ENCODE peak calls at places on chromosome 22, in four cellular contexts. J is K562, N is HL-60, Y is GM12878. F is an unnamed sample.

GRCh38 chr22:35301370-35301874 is 1.7 kb downstream of the TOM1 start:
- DNase-seq in J (peak), N (peak), Y (no peak), F (no peak)

GRCh38 chr22:21680830-21681565 is 15.2 kb downstream of the PPIL2 start:
- DNase-seq in J (no peak), N (no peak), Y (no peak), F (no peak)

GRCh38 chr22:47658182-47658581 is 895.7 kb downstream of the TBC1D22A start:
- DNase-seq in N (no peak), J (no peak), Y (no peak), F (no peak)

GRCh38 chr22:20010307-20011122 is 6.1 kb downstream of the ARVCF start:
- DNase-seq in Y (no peak), N (no peak), J (peak), F (no peak)

GRCh38 chr22:20863356-20863755 is 4.5 kb downstream of the SNAP29 start:
- DNase-seq in N (peak), Y (no peak), J (peak), F (no peak)

GRCh38 chr22:20574920-20575353 is 67.5 kb downstream of the MED15 start:
- DNase-seq in Y (no peak), N (no peak), J (no peak), F (no peak)

GRCh38 chr22:28771195-28771791 is 1.2 kb upstream of the CCDC117 start:
- DNase-seq in Y (no peak), J (no peak), N (no peak), F (no peak)

GRCh38 chr22:44573451-44573850 is 75.4 kb upstream of the RTL6 start:
- DNase-seq in Y (no peak), N (no peak), J (no peak), F (no peak)

GRCh38 chr22:24521791-24522245 is 26.7 kb downstream of the UPB1 start:
- DNase-seq in J (peak), Y (no peak), N (peak), F (no peak)

GRCh38 chr22:43670545-43670944 is 141.6 kb downstream of the EFCAB6 start:
- DNase-seq in J (no peak), Y (no peak), N (no peak), F (no peak)

GRCh38 chr22:30574095-30574981 is at the start of gene GAL3ST1:
- DNase-seq in Y (no peak), J (no peak), N (no peak), F (no peak)

GRCh38 chr22:27133951-27134664 is 476.7 kb downstream of the MIAT start:
- DNase-seq in N (peak), J (peak), Y (no peak), F (peak)

GRCh38 chr22:37633082-37633692 is 6.3 kb upstream of the SH3BP1 start:
- DNase-seq in N (no peak), J (no peak), Y (peak), F (peak)

GRCh38 chr22:26229910-26230309 is 60.6 kb downstream of the SEZ6L start:
- DNase-seq in J (no peak), Y (no peak), N (no peak), F (no peak)

GRCh38 chr22:37979782-37980181 is 4.6 kb downstream of the SOX10 start:
- DNase-seq in J (no peak), N (no peak), Y (no peak), F (no peak)

GRCh38 chr22:23137905-23138520 is 3.8 kb downstream of the RSPH14 start:
- DNase-seq in N (peak), J (peak), Y (peak), F (no peak)

GRCh38 chr22:27986459-27986858 is 67.4 kb upstream of the PITPNB start:
- DNase-seq in Y (no peak), N (no peak), J (no peak), F (no peak)

GRCh38 chr22:44425356-44425755 is 72.7 kb downstream of the RTL6 start:
- DNase-seq in N (no peak), Y (no peak), J (no peak), F (no peak)

GRCh38 chr22:42171946-42172345 is 41.3 kb upstream of the CYP2D6 start:
- DNase-seq in Y (no peak), J (no peak), N (no peak), F (no peak)

GRCh38 chr22:37759281-37759680 is 48.5 kb upstream of the GCAT start:
- DNase-seq in N (no peak), Y (no peak), J (no peak), F (no peak)

GRCh38 chr22:40855960-40856512 is 403 bp downstream of the ST13 start:
- DNase-seq in Y (no peak), N (peak), J (peak), F (peak)
- TF ChIP-seq POLR2AphosphoS5 in Y (no peak), N (no peak), J (no peak), F (no peak)

GRCh38 chr22:17436981-17437410 is 67.7 kb downstream of the CECR2 start:
- DNase-seq in Y (no peak), N (no peak), J (no peak), F (no peak)
- TF ChIP-seq SPI1 in Y (no peak), N (no peak), J (no peak), F (no peak)

DNA sequence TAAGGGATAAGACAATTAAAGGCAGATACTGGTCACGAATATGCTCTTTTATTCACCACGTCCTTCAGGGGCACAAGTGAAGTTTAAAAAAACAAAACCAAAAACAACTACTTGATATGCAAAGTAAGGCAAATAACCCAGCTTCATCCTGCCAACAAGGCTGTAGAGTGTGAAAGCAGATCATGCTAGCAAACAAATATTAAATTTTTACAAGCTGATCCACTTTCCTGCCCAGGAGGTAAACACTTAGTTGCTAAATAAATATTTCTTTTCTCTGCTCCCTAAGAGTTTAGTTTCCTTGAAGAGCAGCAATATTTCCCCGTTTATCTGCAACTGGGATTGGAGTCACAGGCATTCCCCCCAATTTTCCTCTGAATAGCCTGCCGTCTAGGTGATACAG is 300.2 kb downstream of the LARGE1 start:
- DNase-seq in N (no peak), J (no peak), Y (no peak), F (no peak)
- TF ChIP-seq POLR2AphosphoS5 in N (no peak), J (no peak), Y (no peak), F (no peak)

DNA sequence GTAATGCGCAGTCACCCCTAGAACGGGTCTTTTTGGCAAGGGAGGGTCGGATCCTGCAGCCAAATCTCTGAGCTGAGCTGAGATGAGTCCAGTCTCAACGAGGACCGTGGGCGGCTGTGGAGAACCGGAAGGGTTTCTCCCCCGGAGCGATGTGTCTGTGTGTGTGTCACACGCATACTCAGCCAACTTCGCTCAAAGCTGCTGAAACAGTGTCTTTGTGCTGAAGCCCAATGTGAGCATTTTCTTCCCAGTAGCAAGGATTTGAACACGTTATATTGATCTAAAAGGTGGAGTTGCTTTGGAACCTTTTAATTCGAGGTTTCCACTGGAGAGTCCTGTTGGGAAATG is 1.4 kb upstream of the CELSR1 start:
- DNase-seq in Y (no peak), J (no peak), N (peak), F (no peak)
- TF ChIP-seq SPI1 in Y (no peak), J (no peak), N (no peak), F (no peak)

GRCh38 chr22:18000441-18001039 is 23.8 kb downstream of the MICAL3 start:
- DNase-seq in J (no peak), N (no peak), Y (no peak), F (no peak)

GRCh38 chr22:17994424-17995108 is 29.8 kb downstream of the MICAL3 start:
- DNase-seq in J (no peak), Y (no peak), N (no peak), F (no peak)

GRCh38 chr22:17999851-18000250 is 24.5 kb downstream of the MICAL3 start:
- DNase-seq in Y (no peak), N (no peak), J (no peak), F (no peak)

GRCh38 chr22:17998913-17999312 is 25.4 kb downstream of the MICAL3 start:
- DNase-seq in Y (no peak), J (no peak), N (no peak), F (no peak)

GRCh38 chr22:17997456-17997855 is 26.9 kb downstream of the MICAL3 start:
- DNase-seq in J (no peak), N (no peak), Y (no peak), F (no peak)
- TF ChIP-seq POLR2AphosphoS5 in J (no peak), N (no peak), Y (no peak), F (no peak)

GRCh38 chr22:49738566-49738965 is 89.1 kb downstream of the BRD1 start:
- DNase-seq in J (no peak), Y (no peak), N (no peak), F (no peak)
- TF ChIP-seq SPI1 in J (no peak), Y (no peak), N (no peak), F (no peak)

GRCh38 chr22:36461665-36462474 is 19.6 kb downstream of the TXN2 start:
- DNase-seq in N (no peak), Y (no peak), J (no peak), F (no peak)
- TF ChIP-seq POLR2AphosphoS5 in N (no peak), Y (no peak), J (no peak), F (no peak)

GRCh38 chr22:40348025-40348658 is 1.8 kb downstream of the ADSL start:
- DNase-seq in N (peak), Y (no peak), J (peak), F (peak)
- TF ChIP-seq SPI1 in N (no peak), Y (no peak), J (no peak), F (no peak)

GRCh38 chr22:39520874-39521857 is 804 bp downstream of the ATF4 start:
- DNase-seq in N (peak), J (peak), Y (no peak), F (no peak)

GRCh38 chr22:39518996-39519680 is 1.2 kb upstream of the ATF4 start:
- DNase-seq in N (peak), J (peak), Y (no peak), F (no peak)

GRCh38 chr22:39520054-39520873 is at the start of gene ATF4:
- DNase-seq in J (peak), N (peak), Y (peak), F (peak)

GRCh38 chr22:39518124-39518786 is 2.1 kb upstream of the ATF4 start:
- DNase-seq in J (no peak), Y (no peak), N (no peak), F (no peak)

GRCh38 chr22:39519681-39520053 is 695 bp upstream of the ATF4 start:
- DNase-seq in Y (no peak), J (peak), N (peak), F (no peak)
- TF ChIP-seq POLR2AphosphoS5 in Y (no peak), J (peak), N (peak), F (peak)

F was measured in GM12891.